ENCODE peak calls at places on chromosomes 1 and 21, in seven cellular contexts. W is CD8-positive, alpha-beta memory T cell; B is left ventricle myocardium inferior; O is NCI-H2029; E is activated CD8-positive, alpha-beta memory T cell treated with anti-CD3 and anti-CD28 coated beads for 4 hours; M is activated T-cell treated with anti-CD3 and anti-CD28 coated beads for 4 hours; R is HFFc6. P is an unnamed sample.

GRCh38 chr21:36847189-36847588 is 119.3 kb downstream of the HLCS start:
- DNase-seq in W (no peak), B (no peak), O (no peak), E (no peak), M (no peak), R (peak), P (no peak)

GRCh38 chr1:205141236-205142104 is 19.7 kb upstream of the RBBP5 start:
- DNase-seq in W (peak), B (peak), O (peak), E (peak), M (peak), R (peak), P (peak)

GRCh38 chr1:90396917-90397316 is 320.2 kb downstream of the BARHL2 start:
- DNase-seq in W (no peak), B (no peak), O (no peak), E (no peak), M (no peak), R (no peak), P (no peak)

GRCh38 chr1:247288341-247288740 is 32.5 kb downstream of the VN1R5 start:
- DNase-seq in W (no peak), B (no peak), O (no peak), E (no peak), M (no peak), R (no peak), P (no peak)

GRCh38 chr1:50110656-50111055 is 1.9 kb downstream of the ELAVL4 start:
- DNase-seq in W (no peak), B (no peak), O (peak), E (no peak), M (no peak), R (no peak), P (peak)

GRCh38 chr1:84780000-84780716 is 89.9 kb upstream of the SSX2IP start:
- DNase-seq in W (no peak), B (no peak), O (no peak), E (no peak), M (no peak), R (no peak), P (no peak)

GRCh38 chr21:31342328-31342727 is 1.7 kb downstream of the TIAM1 start:
- DNase-seq in W (no peak), B (no peak), O (no peak), E (no peak), M (no peak), R (no peak), P (no peak)

GRCh38 chr1:52746189-52746588 is 19.9 kb downstream of the ZYG11B start:
- DNase-seq in W (no peak), B (no peak), O (no peak), E (no peak), M (no peak), R (no peak), P (no peak)

GRCh38 chr21:28215214-28215954 is 777.3 kb downstream of the LTN1 start:
- DNase-seq in W (no peak), B (no peak), O (no peak), E (no peak), M (no peak), R (peak), P (no peak)

GRCh38 chr1:247562169-247562568 is 13.2 kb downstream of the GCSAML start:
- DNase-seq in W (no peak), B (no peak), O (no peak), E (no peak), M (no peak), R (no peak), P (no peak)

GRCh38 chr1:200883118-200883517 is 10.3 kb downstream of the GPR25 start:
- DNase-seq in W (no peak), B (no peak), O (no peak), E (no peak), M (no peak), R (no peak), P (no peak)

GRCh38 chr1:1521331-1521730 is 9.4 kb downstream of the ATAD3A start:
- DNase-seq in W (no peak), B (no peak), O (no peak), E (no peak), M (no peak), R (no peak), P (no peak)

GRCh38 chr1:112727716-112728115 is 12.6 kb upstream of the PPM1J start:
- DNase-seq in W (no peak), B (no peak), O (no peak), E (no peak), M (no peak), R (peak), P (no peak)

GRCh38 chr1:165560834-165561233 is 17.0 kb downstream of the LRRC52 start:
- DNase-seq in W (no peak), B (no peak), O (no peak), E (no peak), M (no peak), R (no peak), P (no peak)

GRCh38 chr1:30194046-30194619 is 529.3 kb downstream of the MATN1 start:
- DNase-seq in W (no peak), B (no peak), O (no peak), E (no peak), M (no peak), R (no peak), P (no peak)

GRCh38 chr1:226680653-226681052 is 58.4 kb downstream of the ITPKB start:
- DNase-seq in W (no peak), B (no peak), O (no peak), E (no peak), M (no peak), R (no peak), P (no peak)

GRCh38 chr1:198122693-198123092 is 34.1 kb upstream of the NEK7 start:
- DNase-seq in W (no peak), B (no peak), O (no peak), E (no peak), M (no peak), R (no peak), P (no peak)

GRCh38 chr21:33036430-33037162 is 10.9 kb downstream of the OLIG2 start:
- DNase-seq in W (no peak), B (peak), O (no peak), E (no peak), M (no peak), R (peak), P (no peak)

GRCh38 chr1:212981025-212981495 is 30.7 kb downstream of the VASH2 start:
- DNase-seq in W (no peak), B (peak), O (peak), E (no peak), M (no peak), R (no peak), P (peak)

GRCh38 chr1:42186172-42186571 is 21.6 kb upstream of the GUCA2A start:
- DNase-seq in W (no peak), B (no peak), O (no peak), E (no peak), M (no peak), R (peak), P (no peak)

GRCh38 chr1:77375541-77375940 is 93.7 kb downstream of the AK5 start:
- DNase-seq in W (no peak), B (no peak), O (no peak), E (no peak), M (no peak), R (no peak), P (no peak)

GRCh38 chr1:65009176-65009575 is 42.8 kb upstream of the JAK1 start:
- DNase-seq in W (no peak), B (no peak), O (no peak), E (no peak), M (no peak), R (no peak), P (no peak)

GRCh38 chr1:86773331-86774288 is 69.2 kb downstream of the SH3GLB1 start:
- DNase-seq in W (no peak), B (no peak), O (no peak), E (no peak), M (no peak), R (no peak), P (no peak)

GRCh38 chr1:26057189-26057588 is 10.2 kb downstream of the TRIM63 start:
- DNase-seq in W (no peak), B (no peak), O (no peak), E (no peak), M (no peak), R (no peak), P (no peak)

GRCh38 chr1:184299076-184299790 is 87.6 kb upstream of the C1orf21 start:
- DNase-seq in W (no peak), B (no peak), O (no peak), E (no peak), M (no peak), R (peak), P (peak)

GRCh38 chr1:37661401-37661800 is 26.7 kb upstream of the RSPO1 start:
- DNase-seq in W (no peak), B (no peak), O (no peak), E (no peak), M (no peak), R (peak), P (no peak)